ENCODE peak calls at places on chromosomes 1 and 21, in six cellular contexts. One of them, this sample, is unnamed.

GRCh38 chr1:240226102-240226501 is 134.4 kb downstream of the FMN2 start:
- DNase-seq in foreskin keratinocyte: no peak
- DNase-seq in activated CD4-positive, alpha-beta T cell treated with anti-CD3 and anti-CD28 coated beads for 36 hours: no peak
- DNase-seq in SK-N-DZ: no peak
- DNase-seq in midbrain: no peak
- DNase-seq in NCI-H2029: no peak
- DNase-seq in this sample: no peak

GRCh38 chr1:176949033-176949662 is 215.4 kb downstream of the ASTN1 start:
- DNase-seq in activated CD4-positive, alpha-beta T cell treated with anti-CD3 and anti-CD28 coated beads for 36 hours: peak
- DNase-seq in NCI-H2029: no peak
- DNase-seq in foreskin keratinocyte: peak
- DNase-seq in midbrain: no peak
- DNase-seq in SK-N-DZ: peak
- DNase-seq in this sample: peak

GRCh38 chr1:207842506-207842905 is 68.4 kb downstream of the CD34 start:
- DNase-seq in activated CD4-positive, alpha-beta T cell treated with anti-CD3 and anti-CD28 coated beads for 36 hours: no peak
- DNase-seq in foreskin keratinocyte: no peak
- DNase-seq in midbrain: no peak
- DNase-seq in NCI-H2029: no peak
- DNase-seq in SK-N-DZ: no peak
- DNase-seq in this sample: no peak

GRCh38 chr1:173878251-173878650 is 10.1 kb downstream of the ZBTB37 start:
- DNase-seq in foreskin keratinocyte: no peak
- DNase-seq in activated CD4-positive, alpha-beta T cell treated with anti-CD3 and anti-CD28 coated beads for 36 hours: no peak
- DNase-seq in NCI-H2029: no peak
- DNase-seq in midbrain: no peak
- DNase-seq in SK-N-DZ: no peak
- DNase-seq in this sample: no peak

GRCh38 chr1:204307334-204307883 is 52.3 kb downstream of the PLEKHA6 start:
- DNase-seq in midbrain: no peak
- DNase-seq in activated CD4-positive, alpha-beta T cell treated with anti-CD3 and anti-CD28 coated beads for 36 hours: no peak
- DNase-seq in NCI-H2029: peak
- DNase-seq in SK-N-DZ: no peak
- DNase-seq in foreskin keratinocyte: no peak
- DNase-seq in this sample: no peak

GRCh38 chr1:247456914-247457638 is 828 bp downstream of the OR2B11 start:
- DNase-seq in NCI-H2029: no peak
- DNase-seq in SK-N-DZ: no peak
- DNase-seq in midbrain: no peak
- DNase-seq in activated CD4-positive, alpha-beta T cell treated with anti-CD3 and anti-CD28 coated beads for 36 hours: no peak
- DNase-seq in foreskin keratinocyte: no peak
- DNase-seq in this sample: no peak

GRCh38 chr21:17763286-17764037 is 55.7 kb downstream of the C21orf91 start:
- DNase-seq in activated CD4-positive, alpha-beta T cell treated with anti-CD3 and anti-CD28 coated beads for 36 hours: no peak
- DNase-seq in SK-N-DZ: no peak
- DNase-seq in foreskin keratinocyte: peak
- DNase-seq in midbrain: no peak
- DNase-seq in NCI-H2029: no peak
- DNase-seq in this sample: no peak

GRCh38 chr1:91476538-91477217 is 24.0 kb upstream of the CDC7 start:
- DNase-seq in SK-N-DZ: no peak
- DNase-seq in activated CD4-positive, alpha-beta T cell treated with anti-CD3 and anti-CD28 coated beads for 36 hours: no peak
- DNase-seq in NCI-H2029: no peak
- DNase-seq in foreskin keratinocyte: no peak
- DNase-seq in midbrain: no peak
- DNase-seq in this sample: no peak

GRCh38 chr1:210293191-210293607 is 35.5 kb upstream of the HHAT start:
- DNase-seq in foreskin keratinocyte: no peak
- DNase-seq in NCI-H2029: no peak
- DNase-seq in midbrain: no peak
- DNase-seq in SK-N-DZ: no peak
- DNase-seq in activated CD4-positive, alpha-beta T cell treated with anti-CD3 and anti-CD28 coated beads for 36 hours: no peak
- DNase-seq in this sample: no peak

GRCh38 chr1:224377676-224378006 is 21.0 kb downstream of the CNIH4 start:
- DNase-seq in activated CD4-positive, alpha-beta T cell treated with anti-CD3 and anti-CD28 coated beads for 36 hours: peak
- DNase-seq in foreskin keratinocyte: peak
- DNase-seq in midbrain: no peak
- DNase-seq in SK-N-DZ: no peak
- DNase-seq in NCI-H2029: no peak
- DNase-seq in this sample: peak

GRCh38 chr1:29330856-29331255 is 94.5 kb downstream of the PTPRU start:
- DNase-seq in activated CD4-positive, alpha-beta T cell treated with anti-CD3 and anti-CD28 coated beads for 36 hours: no peak
- DNase-seq in NCI-H2029: no peak
- DNase-seq in foreskin keratinocyte: no peak
- DNase-seq in midbrain: no peak
- DNase-seq in SK-N-DZ: no peak
- DNase-seq in this sample: no peak

GRCh38 chr1:6418668-6419396 is 887 bp downstream of the HES2 start:
- DNase-seq in midbrain: no peak
- DNase-seq in activated CD4-positive, alpha-beta T cell treated with anti-CD3 and anti-CD28 coated beads for 36 hours: no peak
- DNase-seq in foreskin keratinocyte: no peak
- DNase-seq in SK-N-DZ: no peak
- DNase-seq in NCI-H2029: no peak
- DNase-seq in this sample: no peak

GRCh38 chr1:1809489-1809888 is 31.2 kb upstream of the NADK start:
- DNase-seq in activated CD4-positive, alpha-beta T cell treated with anti-CD3 and anti-CD28 coated beads for 36 hours: no peak
- DNase-seq in NCI-H2029: no peak
- DNase-seq in foreskin keratinocyte: no peak
- DNase-seq in midbrain: no peak
- DNase-seq in SK-N-DZ: no peak
- DNase-seq in this sample: no peak

GRCh38 chr1:6603424-6603850 is 768 bp upstream of the KLHL21 start:
- DNase-seq in activated CD4-positive, alpha-beta T cell treated with anti-CD3 and anti-CD28 coated beads for 36 hours: peak
- DNase-seq in midbrain: no peak
- DNase-seq in NCI-H2029: no peak
- DNase-seq in SK-N-DZ: peak
- DNase-seq in foreskin keratinocyte: peak
- DNase-seq in this sample: peak

GRCh38 chr1:32924881-32925344 is 23.7 kb upstream of the TMEM54 start:
- DNase-seq in activated CD4-positive, alpha-beta T cell treated with anti-CD3 and anti-CD28 coated beads for 36 hours: peak
- DNase-seq in SK-N-DZ: no peak
- DNase-seq in foreskin keratinocyte: no peak
- DNase-seq in midbrain: no peak
- DNase-seq in NCI-H2029: no peak
- DNase-seq in this sample: peak

GRCh38 chr1:98792123-98792522 is 130.6 kb downstream of the SNX7 start:
- DNase-seq in foreskin keratinocyte: no peak
- DNase-seq in midbrain: no peak
- DNase-seq in activated CD4-positive, alpha-beta T cell treated with anti-CD3 and anti-CD28 coated beads for 36 hours: no peak
- DNase-seq in NCI-H2029: no peak
- DNase-seq in SK-N-DZ: peak
- DNase-seq in this sample: no peak

GRCh38 chr1:155241851-155242264 is 13.4 kb downstream of the ENTREP3 start:
- DNase-seq in foreskin keratinocyte: no peak
- DNase-seq in activated CD4-positive, alpha-beta T cell treated with anti-CD3 and anti-CD28 coated beads for 36 hours: no peak
- DNase-seq in SK-N-DZ: no peak
- DNase-seq in NCI-H2029: no peak
- DNase-seq in midbrain: no peak
- DNase-seq in this sample: no peak

GRCh38 chr1:110113551-110113950 is 1.3 kb downstream of the UBL4B start:
- DNase-seq in midbrain: no peak
- DNase-seq in activated CD4-positive, alpha-beta T cell treated with anti-CD3 and anti-CD28 coated beads for 36 hours: no peak
- DNase-seq in SK-N-DZ: no peak
- DNase-seq in NCI-H2029: no peak
- DNase-seq in foreskin keratinocyte: peak
- DNase-seq in this sample: no peak

This sample was measured in HepG2.